ENCODE peak calls at places on chromosomes 3 and 15, in nine cellular contexts. G is RWPE2; N is CD8-positive, alpha-beta T cell; S is neural progenitor cell; M is CD4-positive, CD25-positive, alpha-beta regulatory T cell; K is WERI-Rb-1; F is sigmoid colon; C is uterus; D is hepatocyte. J is an unnamed sample. For H3K36me3, the result is how much of the 10 kb centered on the place peaks cover.

GRCh38 chr3:181358555-181358954 is 353.2 kb upstream of the SOX2 start:
- DNase-seq in C (no peak), G (no peak), K (no peak), N (no peak), S (no peak), D (no peak), M (no peak), F (no peak), J (no peak)

GRCh38 chr15:101651753-101652097 is 456 bp downstream of the TM2D3 start:
- DNase-seq in C (no peak), N (no peak), K (peak), M (no peak), D (no peak), G (no peak), S (no peak), F (no peak), J (no peak)

GRCh38 chr3:167798443-167798842 is 62.9 kb downstream of the SERPINI1 start:
- DNase-seq in G (no peak), C (no peak), D (no peak), K (no peak), M (no peak), S (no peak), N (no peak), F (no peak), J (no peak)

GRCh38 chr15:59931642-59932296 is 72.3 kb upstream of the FOXB1 start:
- DNase-seq in S (no peak), K (no peak), N (no peak), M (no peak), F (no peak), D (no peak), C (no peak), G (no peak), J (no peak)

GRCh38 chr15:87733522-87733921 is 523.0 kb downstream of the NTRK3 start:
- DNase-seq in M (no peak), G (no peak), S (no peak), N (no peak), D (no peak), C (no peak), F (no peak), K (no peak), J (no peak)

GRCh38 chr3:50665603-50666115 is 9.1 kb upstream of the DOCK3 start:
- DNase-seq in C (no peak), S (no peak), F (peak), D (no peak), K (no peak), N (no peak), G (no peak), M (no peak), J (no peak)

GRCh38 chr3:136617123-136617700 is 135.0 kb downstream of the STAG1 start:
- DNase-seq in G (no peak), M (no peak), N (no peak), S (no peak), D (peak), K (no peak), C (no peak), F (no peak), J (no peak)

GRCh38 chr3:46863261-46863782 is at the start of gene MYL3:
- DNase-seq in S (peak), N (no peak), D (peak), F (peak), M (no peak), G (peak), C (peak), K (no peak), J (peak)

GRCh38 chr15:101489236-101489632 is 273 bp downstream of the PCSK6 start:
- DNase-seq in S (peak), F (no peak), K (peak), M (no peak), N (no peak), C (no peak), D (peak), G (no peak), J (no peak)

GRCh38 chr3:101926594-101927105 is 77.3 kb downstream of the NFKBIZ start:
- DNase-seq in K (no peak), M (no peak), G (no peak), C (no peak), S (no peak), N (no peak), F (no peak), D (no peak), J (no peak)

GRCh38 chr3:194976813-194977322 is 291.2 kb downstream of the FAM43A start:
- DNase-seq in F (no peak), M (no peak), S (no peak), N (peak), K (no peak), G (no peak), D (no peak), C (no peak), J (no peak)

GRCh38 chr15:82803793-82804574 is 1.9 kb downstream of the FSD2 start:
- DNase-seq in S (no peak), K (no peak), C (no peak), M (no peak), N (no peak), D (no peak), G (no peak), F (no peak), J (no peak)
- H3K27ac ChIP-seq in S (no peak), K (no peak), C (no peak), M (no peak), N (no peak), D (no peak), G (peak), F (no peak), J (peak)

GRCh38 chr3:132486086-132486485 is 68.8 kb downstream of the DNAJC13 start:
- DNase-seq in K (no peak), F (no peak), M (no peak), D (no peak), G (no peak), C (no peak), N (no peak), S (no peak), J (no peak)

GRCh38 chr3:132488136-132488535 is 70.8 kb downstream of the DNAJC13 start:
- DNase-seq in C (no peak), G (no peak), M (no peak), S (no peak), N (no peak), F (no peak), K (no peak), D (no peak), J (no peak)
- H3K36me3 ChIP-seq in C (under half), G (half or more), M (half or more), S (under half), N (under half), F (under half), K (half or more), D (under half), J (under half)

DNA sequence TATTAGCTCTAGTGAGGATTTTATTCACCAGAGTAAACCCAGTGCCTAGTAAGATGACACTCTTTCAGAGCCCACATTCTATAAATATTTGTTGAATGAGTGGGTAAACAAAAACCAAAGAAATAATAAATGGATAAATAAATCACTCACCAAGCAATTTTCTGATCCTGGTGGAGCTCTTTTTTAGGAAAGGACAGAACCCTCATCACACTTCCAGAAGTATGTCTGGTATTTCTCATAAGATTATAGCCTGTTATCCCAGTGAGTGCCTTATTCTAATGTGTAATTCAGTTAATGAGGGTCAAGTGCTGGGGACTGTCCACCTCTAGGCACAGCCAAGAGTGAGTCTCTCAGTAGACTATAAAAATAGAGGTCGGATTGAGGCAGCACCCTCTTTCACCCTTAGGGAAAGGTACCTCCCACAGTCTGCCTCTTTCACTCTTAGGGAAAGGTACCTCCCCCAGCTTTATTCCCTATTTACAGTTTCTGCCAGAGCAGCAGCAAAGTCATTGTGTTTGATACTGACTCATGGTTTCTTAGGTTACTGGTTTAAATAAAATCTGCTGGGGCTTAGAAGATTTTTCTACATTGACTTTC is 144.9 kb downstream of the STAC start:
- DNase-seq in C (no peak), S (no peak), M (no peak), F (no peak), K (no peak), G (no peak), D (peak), N (no peak), J (no peak)
- H3K27ac ChIP-seq in C (no peak), S (no peak), M (no peak), F (no peak), K (no peak), G (no peak), D (no peak), N (no peak), J (no peak)

GRCh38 chr15:90939756-90940155 is 4.7 kb downstream of the UNC45A start:
- DNase-seq in S (no peak), F (no peak), G (no peak), K (no peak), M (no peak), N (no peak), C (no peak), D (no peak), J (no peak)
- H3K36me3 ChIP-seq in S (under half), F (half or more), G (half or more), K (under half), M (half or more), N (under half), C (under half), D (under half), J (under half)

DNA sequence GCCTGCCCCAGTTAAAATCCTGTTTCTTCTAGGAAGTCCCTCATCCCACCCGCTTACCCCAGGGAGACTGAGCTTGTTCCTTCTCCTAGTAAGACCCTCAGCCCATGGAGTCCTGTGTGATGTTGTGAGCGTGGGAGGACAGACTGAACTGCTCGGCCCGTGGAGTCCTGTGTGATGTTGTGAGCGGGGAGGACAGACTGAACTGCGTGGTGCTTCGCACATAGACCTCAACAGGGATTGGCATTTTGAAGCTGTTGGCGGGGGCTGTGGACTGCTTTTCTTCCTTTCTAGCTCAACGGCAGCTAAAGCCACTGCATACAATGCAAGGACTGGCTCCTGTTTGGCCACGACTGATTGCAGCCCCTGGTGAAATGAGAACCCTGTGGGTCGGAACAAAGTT is 1.6 kb upstream of the SPTBN5 start:
- DNase-seq in G (peak), C (no peak), F (no peak), K (no peak), S (no peak), N (no peak), D (no peak), M (no peak), J (no peak)
- H3K27ac ChIP-seq in G (peak), C (peak), F (peak), K (no peak), S (no peak), N (peak), D (peak), M (peak), J (no peak)

J was measured in gastrocnemius medialis.